ENCODE peak calls at places on chromosomes 7 and 10, in five cellular contexts. Z is right atrium auricular region, Q is HuH-7, X is T follicular helper cell, C is AG09319. S is an unnamed sample.

GRCh38 chr7:115724400-115725056 is 306.0 kb downstream of the TFEC start:
- DNase-seq in Z (no peak), Q (no peak), X (no peak), C (no peak), S (no peak)

GRCh38 chr10:78513330-78513729 is 479.7 kb downstream of the RPS24 start:
- DNase-seq in Z (no peak), Q (no peak), X (no peak), C (no peak), S (no peak)

GRCh38 chr10:99528867-99529285 is 3.9 kb upstream of the NKX2-3 start:
- DNase-seq in Z (no peak), Q (no peak), X (no peak), C (no peak), S (no peak)

GRCh38 chr7:131040467-131040932 is 287.2 kb upstream of the MKLN1 start:
- DNase-seq in Z (peak; percentile 59), Q (peak; percentile 58), X (no peak), C (no peak), S (peak; percentile 55)

GRCh38 chr10:107340345-107340744 is 175.8 kb upstream of the SORCS1 start:
- DNase-seq in Z (no peak), Q (no peak), X (no peak), C (no peak), S (no peak)

GRCh38 chr10:49609283-49610014 is 661 bp upstream of the SLC18A3 start:
- DNase-seq in Z (no peak), Q (no peak), X (no peak), C (no peak), S (no peak)

GRCh38 chr7:88565401-88565800 is 194.1 kb upstream of the ZNF804B start:
- DNase-seq in Z (no peak), Q (no peak), X (no peak), C (no peak), S (no peak)

GRCh38 chr7:140631602-140632001 is 9.0 kb downstream of the DENND2A start:
- DNase-seq in Z (no peak), Q (no peak), X (no peak), C (no peak), S (no peak)

GRCh38 chr7:138890467-138890781 is 90.8 kb downstream of the KIAA1549 start:
- DNase-seq in Z (no peak), Q (no peak), X (no peak), C (no peak), S (no peak)

GRCh38 chr10:96690755-96691730 is 29.3 kb downstream of the PIK3AP1 start:
- DNase-seq in Z (no peak), Q (no peak), X (no peak), C (no peak), S (no peak)

GRCh38 chr10:7872041-7872442 is 53.7 kb downstream of the TAF3 start:
- DNase-seq in Z (no peak), Q (no peak), X (no peak), C (no peak), S (no peak)

GRCh38 chr10:132142396-132143161 is 44.2 kb upstream of the DPYSL4 start:
- DNase-seq in Z (no peak), Q (peak; percentile 94), X (peak; percentile 31), C (no peak), S (peak; percentile 53)

GRCh38 chr7:106944035-106944665 is 79.1 kb downstream of the PIK3CG start:
- DNase-seq in Z (no peak), Q (no peak), X (no peak), C (no peak), S (no peak)

GRCh38 chr7:26201261-26202018 is at the start of gene CBX3:
- DNase-seq in Z (peak; percentile 82), Q (peak; percentile 84), X (peak; percentile 76), C (peak; percentile 44), S (peak; percentile 91)